ENCODE peak calls at places on chromosomes 7 and 10, in ten cellular contexts. N is stomach, L is tibial nerve, B is HCT116, M is adrenal gland, S is PC-3, D is Peyer's patch, P is gastrocnemius medialis, K is heart left ventricle, T is psoas muscle. V is an unnamed sample.
A peak's percentile ranks its signal among the peaks of the same experiment; 100 is the strongest.

GRCh38 chr10:5413012-5413938 is 918 bp downstream of the NET1 start:
- DNase-seq in B (no peak), N (no peak), L (no peak), P (no peak), D (no peak), S (peak; percentile 20), K (no peak), M (peak; percentile 31), T (no peak), V (no peak)

GRCh38 chr7:28686418-28686800 is 271.7 kb downstream of the TRIL start:
- DNase-seq in D (no peak), K (no peak), N (no peak), P (no peak), S (peak; percentile 58), T (no peak), B (no peak), M (no peak), L (peak; percentile 36), V (no peak)

GRCh38 chr7:67398916-67399315 is 402.3 kb downstream of the TYW1 start:
- DNase-seq in P (no peak), L (no peak), M (no peak), K (no peak), N (no peak), D (no peak), T (no peak), B (no peak), S (no peak), V (no peak)

GRCh38 chr10:8721641-8722040 is 667.2 kb downstream of the GATA3 start:
- DNase-seq in P (no peak), T (no peak), L (no peak), S (peak; percentile 68), N (no peak), M (no peak), B (no peak), D (no peak), K (no peak), V (no peak)

GRCh38 chr7:80905334-80905733 is 13.5 kb downstream of the SEMA3C start:
- DNase-seq in M (no peak), N (no peak), K (no peak), B (no peak), L (no peak), P (no peak), D (no peak), T (no peak), S (no peak), V (no peak)

GRCh38 chr10:123132576-123133477 is 2.9 kb upstream of the HMX3 start:
- DNase-seq in L (peak; percentile 90), D (peak; percentile 93), B (peak; percentile 81), P (peak; percentile 39), S (peak; percentile 84), K (peak; percentile 81), T (peak; percentile 80), M (peak; percentile 90), N (peak; percentile 88), V (no peak)

GRCh38 chr7:75743455-75743859 is 4.7 kb upstream of the HIP1 start:
- DNase-seq in N (no peak), T (peak; percentile 19), L (no peak), D (no peak), K (peak; percentile 47), B (no peak), M (no peak), P (no peak), S (no peak), V (no peak)

GRCh38 chr7:112211348-112211907 is 4.9 kb downstream of the ZNF277 start:
- DNase-seq in B (no peak), K (no peak), T (no peak), M (no peak), S (peak; percentile 43), D (no peak), N (no peak), P (no peak), L (no peak), V (no peak)

GRCh38 chr7:107172318-107173032 is 3.7 kb downstream of the HBP1 start:
- DNase-seq in S (no peak), T (no peak), N (no peak), L (no peak), B (no peak), D (no peak), M (no peak), P (no peak), K (no peak), V (no peak)

GRCh38 chr7:48111596-48111995 is 22.5 kb downstream of the UPP1 start:
- DNase-seq in N (no peak), L (no peak), D (no peak), T (no peak), M (no peak), K (no peak), P (no peak), S (no peak), B (no peak), V (no peak)

GRCh38 chr10:132575320-132576201 is 38.0 kb downstream of the INPP5A start:
- DNase-seq in L (no peak), N (peak; percentile 63), D (peak; percentile 64), M (peak; percentile 43), P (no peak), S (peak; percentile 96), T (no peak), B (no peak), K (no peak), V (peak; percentile 36)

GRCh38 chr7:55557666-55558188 is 14.6 kb downstream of the VOPP1 start:
- DNase-seq in S (no peak), K (no peak), P (no peak), M (no peak), L (no peak), B (no peak), T (no peak), N (no peak), D (peak; percentile 77), V (no peak)

GRCh38 chr10:43573250-43574034 is 974 bp downstream of the ZNF239 start:
- DNase-seq in P (no peak), M (no peak), K (no peak), T (no peak), D (no peak), B (no peak), S (no peak), L (no peak), N (no peak), V (no peak)

GRCh38 chr7:36814311-36814710 is 90.0 kb upstream of the AOAH start:
- DNase-seq in S (no peak), P (no peak), L (no peak), D (no peak), M (no peak), N (no peak), K (no peak), B (no peak), T (no peak), V (no peak)

GRCh38 chr7:116952640-116953371 is 495 bp upstream of the ST7 start:
- DNase-seq in D (peak; percentile 79), P (peak; percentile 32), K (peak; percentile 57), S (peak; percentile 51), M (peak; percentile 79), B (peak; percentile 28), L (peak; percentile 56), T (peak; percentile 67), N (peak; percentile 73), V (no peak)

GRCh38 chr7:136925049-136925448 is 56.6 kb downstream of the CHRM2 start:
- DNase-seq in D (no peak), K (no peak), N (no peak), L (no peak), B (no peak), P (no peak), S (no peak), T (no peak), M (no peak), V (no peak)

GRCh38 chr7:22481726-22482125 is 18.3 kb downstream of the STEAP1B start:
- DNase-seq in M (peak; percentile 3), P (no peak), S (no peak), K (peak; percentile 58), D (no peak), N (no peak), T (no peak), L (no peak), B (no peak), V (no peak)

GRCh38 chr7:152424348-152425108 is 11.3 kb downstream of the KMT2C start:
- DNase-seq in N (no peak), L (no peak), T (no peak), P (no peak), S (no peak), D (no peak), K (no peak), M (no peak), B (no peak), V (no peak)

GRCh38 chr10:102433619-102434046 is 1.3 kb upstream of the CUEDC2 start:
- DNase-seq in K (no peak), L (no peak), B (no peak), D (no peak), S (no peak), T (peak; percentile 11), N (no peak), M (peak; percentile 21), P (no peak), V (no peak)
- H3K27ac ChIP-seq in K (no peak overlapping the region), L (no peak overlapping the region), B (no peak overlapping the region), D (no peak overlapping the region), S (no peak overlapping the region), T (no peak overlapping the region), N (no peak overlapping the region), M (no peak overlapping the region), P (no peak overlapping the region), V (no peak overlapping the region)

GRCh38 chr10:92849234-92849525 is 860 bp downstream of the EXOC6 start:
- DNase-seq in K (no peak), P (no peak), S (no peak), N (no peak), L (no peak), T (no peak), M (no peak), D (no peak), B (no peak), V (no peak)
- H3K27ac ChIP-seq in K (peak overlapping the region; percentile 83), P (peak overlapping the region; percentile 85), S (no peak overlapping the region), N (peak overlapping the region; percentile 94), L (peak overlapping the region; percentile 88), T (peak overlapping the region; percentile 96), M (no peak overlapping the region), D (peak overlapping the region; percentile 90), B (peak overlapping the region; percentile 68), V (no peak overlapping the region)

GRCh38 chr7:84912993-84913635 is 273.7 kb downstream of the SEMA3D start:
- DNase-seq in T (no peak), L (no peak), P (no peak), B (no peak), S (peak; percentile 17), K (no peak), M (no peak), D (no peak), N (no peak), V (no peak)
- H3K27ac ChIP-seq in T (no peak overlapping the region), L (no peak overlapping the region), P (no peak overlapping the region), B (no peak overlapping the region), S (no peak overlapping the region), K (no peak overlapping the region), M (no peak overlapping the region), D (no peak overlapping the region), N (no peak overlapping the region), V (no peak overlapping the region)

DNA sequence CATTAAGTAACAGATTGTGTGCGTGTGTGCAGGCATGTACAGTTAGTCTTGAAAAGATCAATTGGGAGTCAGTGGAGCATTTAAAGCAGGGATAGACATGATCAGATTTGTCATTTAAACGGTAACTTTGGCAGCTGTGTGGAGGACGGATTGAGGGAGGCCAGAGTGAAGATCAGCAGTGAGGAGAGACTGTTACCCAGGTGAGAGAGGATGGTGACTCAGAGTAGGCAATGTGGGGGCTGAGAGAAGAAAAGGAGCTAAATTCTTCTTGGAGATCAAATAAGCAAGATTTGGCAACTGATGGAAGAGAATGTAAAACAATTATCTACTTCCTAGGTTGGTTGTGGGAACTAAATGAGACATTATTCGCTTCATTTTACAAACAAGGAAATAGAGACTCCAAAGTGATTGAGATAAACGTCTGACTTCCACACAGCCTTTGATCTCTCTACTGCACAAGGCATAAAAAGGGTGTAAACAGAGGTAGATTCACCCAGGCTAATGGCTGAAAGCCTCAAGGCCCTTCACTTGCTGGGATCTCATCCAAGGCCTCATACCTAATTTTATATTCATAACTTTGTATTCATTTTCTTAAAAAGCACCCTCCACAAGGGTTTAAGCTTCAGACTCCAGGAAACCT is 665.1 kb upstream of the GALNT17 start:
- DNase-seq in S (no peak), B (no peak), T (no peak), N (no peak), M (no peak), P (no peak), D (no peak), K (no peak), L (no peak), V (no peak)
- H3K27ac ChIP-seq in S (no peak overlapping the region), B (no peak overlapping the region), T (no peak overlapping the region), N (no peak overlapping the region), M (no peak overlapping the region), P (no peak overlapping the region), D (peak overlapping the region; percentile 39), K (no peak overlapping the region), L (no peak overlapping the region), V (no peak overlapping the region)